ENCODE peak calls at places on chromosomes 11 and 22, in five cellular contexts. U is foreskin fibroblast, Z is WTC11, V is PC-9, E is B cell. O is an unnamed sample.

GRCh38 chr11:34653851-34654490 is 33.1 kb downstream of the EHF start:
- DNase-seq in U (peak), Z (no peak), V (peak), E (no peak), O (no peak)

GRCh38 chr11:2107521-2107920 is 31.7 kb downstream of the IGF2 start:
- DNase-seq in U (no peak), Z (no peak), V (no peak), E (no peak), O (no peak)

GRCh38 chr22:41826430-41827383 is 6.2 kb upstream of the SREBF2 start:
- DNase-seq in U (no peak), Z (no peak), V (no peak), E (no peak), O (no peak)

GRCh38 chr11:127632546-127632945 is 632.0 kb upstream of the KIRREL3 start:
- DNase-seq in U (no peak), Z (no peak), V (no peak), E (no peak), O (no peak)

GRCh38 chr22:43560651-43561050 is 148.8 kb downstream of the MPPED1 start:
- DNase-seq in U (no peak), Z (no peak), V (no peak), E (no peak), O (no peak)

GRCh38 chr11:118705111-118705741 is 25.8 kb upstream of the TREH start:
- DNase-seq in U (no peak), Z (no peak), V (no peak), E (peak), O (peak)

GRCh38 chr22:17587631-17588030 is 24.3 kb downstream of the SLC25A18 start:
- DNase-seq in U (no peak), Z (no peak), V (no peak), E (no peak), O (no peak)

GRCh38 chr11:69486773-69487266 is 5.4 kb downstream of the LINC01488 start:
- DNase-seq in U (no peak), Z (no peak), V (no peak), E (no peak), O (no peak)

GRCh38 chr11:121648306-121648705 is 195.5 kb upstream of the SORL1-AS1 start:
- DNase-seq in U (no peak), Z (no peak), V (no peak), E (no peak), O (no peak)

GRCh38 chr22:39405346-39406085 is 5.9 kb downstream of the TAB1 start:
- DNase-seq in U (peak), Z (no peak), V (no peak), E (no peak), O (no peak)

GRCh38 chr11:43619863-43620505 is 60.6 kb upstream of the HSD17B12 start:
- DNase-seq in U (no peak), Z (no peak), V (no peak), E (no peak), O (no peak)

GRCh38 chr22:42608481-42609361 is 6.0 kb downstream of the POLDIP3 start:
- DNase-seq in U (peak), Z (no peak), V (peak), E (no peak), O (no peak)

GRCh38 chr11:99244613-99245012 is 223.9 kb downstream of the CNTN5 start:
- DNase-seq in U (no peak), Z (no peak), V (no peak), E (no peak), O (no peak)

GRCh38 chr11:116822575-116822974 is 529 bp downstream of the APOA4 start:
- DNase-seq in U (no peak), Z (no peak), V (no peak), E (no peak), O (no peak)

GRCh38 chr11:119660166-119660720 is 68.8 kb downstream of the NECTIN1 start:
- DNase-seq in U (no peak), Z (no peak), V (no peak), E (no peak), O (no peak)

GRCh38 chr11:17354070-17354924 is 2.7 kb downstream of the NCR3LG1 start:
- DNase-seq in U (peak), Z (peak), V (peak), E (peak), O (peak)

GRCh38 chr11:106426696-106427095 is 349.2 kb downstream of the AASDHPPT start:
- DNase-seq in U (no peak), Z (no peak), V (no peak), E (no peak), O (no peak)

GRCh38 chr22:44020981-44021380 is 3.1 kb upstream of the PARVB start:
- DNase-seq in U (no peak), Z (no peak), V (no peak), E (no peak), O (no peak)

GRCh38 chr11:60864856-60865513 is 2.4 kb upstream of the ZP1 start:
- DNase-seq in U (no peak), Z (no peak), V (no peak), E (no peak), O (no peak)

GRCh38 chr11:69635804-69636511 is 5.0 kb upstream of the CCND1 start:
- DNase-seq in U (no peak), Z (no peak), V (no peak), E (no peak), O (no peak)

GRCh38 chr22:19892249-19892879 is 37.7 kb upstream of the GNB1L start:
- DNase-seq in U (no peak), Z (no peak), V (no peak), E (no peak), O (no peak)

GRCh38 chr11:2588809-2589537 is 110.8 kb downstream of the KCNQ1OT1 start:
- DNase-seq in U (no peak), Z (no peak), V (no peak), E (no peak), O (no peak)

GRCh38 chr11:1559103-1559951 is 12.7 kb downstream of the DUSP8 start:
- DNase-seq in U (peak), Z (peak), V (peak), E (peak), O (no peak)

GRCh38 chr11:36672815-36673450 is 74.9 kb upstream of the RAG2 start:
- DNase-seq in U (peak), Z (no peak), V (no peak), E (peak), O (peak)

GRCh38 chr11:122626266-122626665 is 29.3 kb upstream of the UBASH3B start:
- DNase-seq in U (no peak), Z (no peak), V (no peak), E (no peak), O (no peak)

GRCh38 chr11:77990981-77991380 is 3.5 kb downstream of the INTS4 start:
- DNase-seq in U (no peak), Z (no peak), V (no peak), E (no peak), O (no peak)

GRCh38 chr11:108713076-108713790 is 48.4 kb downstream of the DDX10 start:
- DNase-seq in U (peak), Z (no peak), V (no peak), E (no peak), O (no peak)

GRCh38 chr11:74860743-74861142 is 88.1 kb downstream of the XRRA1 start:
- DNase-seq in U (no peak), Z (no peak), V (no peak), E (no peak), O (no peak)

GRCh38 chr11:13889566-13890214 is 72.8 kb upstream of the SPON1 start:
- DNase-seq in U (no peak), Z (no peak), V (no peak), E (no peak), O (no peak)

GRCh38 chr11:134679592-134679991 is 267.6 kb upstream of the B3GAT1 start:
- DNase-seq in U (no peak), Z (no peak), V (no peak), E (no peak), O (no peak)

GRCh38 chr22:45246060-45246985 is 5.6 kb upstream of the KIAA0930 start:
- DNase-seq in U (peak), Z (no peak), V (peak), E (no peak), O (no peak)

GRCh38 chr11:34757026-34757451 is 136.1 kb downstream of the EHF start:
- DNase-seq in U (peak), Z (no peak), V (no peak), E (no peak), O (no peak)

GRCh38 chr22:29702025-29702930 is 17.5 kb upstream of the CABP7 start:
- DNase-seq in U (no peak), Z (no peak), V (no peak), E (no peak), O (no peak)

GRCh38 chr22:37121887-37122591 is 12.5 kb upstream of the TMPRSS6 start:
- DNase-seq in U (peak), Z (no peak), V (peak), E (peak), O (no peak)
- TF ChIP-seq CTCF in U (no peak), Z (no peak), V (no peak), E (peak), O (no peak)

DNA sequence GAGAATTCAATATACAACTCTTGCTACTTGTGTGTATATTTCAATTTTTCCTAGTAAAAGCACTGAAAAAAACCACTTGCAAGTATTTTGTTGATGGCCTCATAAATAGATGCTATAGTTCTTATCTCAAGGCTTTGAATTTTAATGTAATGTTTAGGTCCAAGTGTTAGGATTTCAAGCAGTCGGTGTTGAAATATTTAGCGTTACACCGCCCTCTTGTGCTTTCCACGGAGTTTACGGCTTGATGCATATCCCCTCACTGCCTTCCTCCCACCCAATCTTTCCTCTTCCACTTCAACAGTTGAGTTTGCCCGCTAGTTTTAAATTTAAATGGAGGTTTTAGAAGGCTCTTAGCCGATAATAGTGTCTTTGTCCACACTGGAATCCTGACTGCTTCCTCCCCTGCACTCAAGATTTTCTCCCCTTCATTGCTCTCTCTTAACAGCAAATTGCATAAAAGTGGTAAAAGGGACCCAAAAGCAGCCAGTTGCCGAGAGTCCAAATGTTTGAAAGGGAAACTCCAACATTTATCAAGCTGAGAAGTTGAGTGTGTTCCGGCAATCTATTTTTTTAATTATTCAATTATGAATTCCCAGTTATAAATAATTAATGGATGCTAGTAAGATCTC is 25.9 kb upstream of the HTATIP2 start:
- DNase-seq in U (no peak), Z (peak), V (no peak), E (no peak), O (peak)
- TF ChIP-seq CTCF in U (peak), Z (no peak), V (peak), E (no peak), O (peak)

GRCh38 chr11:111870887-111871692 is at the start of gene ALG9:
- DNase-seq in U (peak), Z (peak), V (peak), E (peak), O (peak)
- TF ChIP-seq CTCF in U (peak), Z (no peak), V (peak), E (no peak), O (peak)

GRCh38 chr22:46390652-46391301 is 55.3 kb downstream of the TRMU start:
- DNase-seq in U (peak), Z (no peak), V (no peak), E (no peak), O (no peak)
- TF ChIP-seq CTCF in U (peak), Z (no peak), V (no peak), E (no peak), O (no peak)